ENCODE peak calls at places on chromosomes 12 and 14, in four cellular contexts. Z is CMK, E is G401, N is left lung. U is an unnamed sample.

GRCh38 chr12:108633534-108634224 is at the start of gene SELPLG:
- DNase-seq in Z (peak; percentile 94), E (no peak), N (peak; percentile 93), U (peak; percentile 73)

GRCh38 chr12:44847888-44848770 is 28.0 kb downstream of the NELL2 start:
- DNase-seq in Z (no peak), E (no peak), N (no peak), U (no peak)

GRCh38 chr12:3656946-3657622 is 95.8 kb downstream of the CRACR2A start:
- DNase-seq in Z (no peak), E (no peak), N (no peak), U (no peak)

GRCh38 chr12:117294206-117294605 is 67.2 kb downstream of the NOS1 start:
- DNase-seq in Z (no peak), E (no peak), N (no peak), U (no peak)

GRCh38 chr14:105192866-105193731 is 12.0 kb upstream of the NUDT14 start:
- DNase-seq in Z (no peak), E (no peak), N (no peak), U (no peak)

GRCh38 chr14:92615451-92615850 is 101.9 kb downstream of the RIN3 start:
- DNase-seq in Z (peak; percentile 21), E (no peak), N (no peak), U (no peak)

GRCh38 chr12:57616383-57617101 is 5.3 kb downstream of the ARHGEF25 start:
- DNase-seq in Z (no peak), E (no peak), N (no peak), U (no peak)

GRCh38 chr12:69966409-69966808 is 141.4 kb downstream of the MYRFL start:
- DNase-seq in Z (no peak), E (no peak), N (no peak), U (no peak)

GRCh38 chr12:80632835-80633234 is 74.6 kb upstream of the MYF6 start:
- DNase-seq in Z (no peak), E (no peak), N (no peak), U (peak; percentile 2)

GRCh38 chr12:124520258-124520657 is 47.2 kb downstream of the NCOR2 start:
- DNase-seq in Z (no peak), E (peak; percentile 86), N (peak; percentile 83), U (peak; percentile 95)

GRCh38 chr14:100106260-100106659 is 41.0 kb downstream of the EVL start:
- DNase-seq in Z (no peak), E (no peak), N (peak; percentile 35), U (no peak)

GRCh38 chr12:69935651-69936100 is 110.6 kb downstream of the MYRFL start:
- DNase-seq in Z (no peak), E (peak; percentile 95), N (no peak), U (no peak)

GRCh38 chr14:58639842-58640484 is 2.2 kb downstream of the DACT1 start:
- DNase-seq in Z (no peak), E (peak; percentile 95), N (no peak), U (peak; percentile 59)

GRCh38 chr12:124567035-124567672 is at the start of gene NCOR2:
- DNase-seq in Z (peak; percentile 61), E (no peak), N (no peak), U (peak; percentile 34)

GRCh38 chr12:30692470-30692869 is 3.2 kb downstream of the IPO8 start:
- DNase-seq in Z (no peak), E (no peak), N (no peak), U (peak; percentile 3)

GRCh38 chr12:132955094-132955932 is 793 bp downstream of the ZNF605 start:
- DNase-seq in Z (peak; percentile 17), E (peak; percentile 48), N (peak; percentile 53), U (peak; percentile 50)

GRCh38 chr14:22848391-22849164 is 12.2 kb downstream of the MMP14 start:
- DNase-seq in Z (no peak), E (no peak), N (peak; percentile 75), U (peak; percentile 35)

GRCh38 chr12:31035944-31036665 is 37.6 kb upstream of the DDX11 start:
- DNase-seq in Z (no peak), E (no peak), N (no peak), U (no peak)

GRCh38 chr12:97837401-97837800 is 374.8 kb downstream of the RMST start:
- DNase-seq in Z (no peak), E (no peak), N (no peak), U (peak; percentile 26)

GRCh38 chr12:30754383-30754749 is 385 bp downstream of the CAPRIN2 start:
- DNase-seq in Z (peak; percentile 5), E (no peak), N (no peak), U (no peak)

GRCh38 chr12:19287302-19287701 is 152.0 kb upstream of the AEBP2 start:
- DNase-seq in Z (no peak), E (no peak), N (no peak), U (no peak)

GRCh38 chr12:10557329-10557728 is 51.6 kb downstream of the EIF2S3B start:
- DNase-seq in Z (no peak), E (no peak), N (no peak), U (no peak)

GRCh38 chr14:68661226-68662225 is 131.3 kb downstream of the ZFP36L1 start:
- DNase-seq in Z (no peak), E (no peak), N (no peak), U (no peak)

GRCh38 chr12:27297576-27297975 is 35.1 kb upstream of the BMAL2 start:
- DNase-seq in Z (no peak), E (no peak), N (no peak), U (no peak)

GRCh38 chr14:50599700-50600444 is 39.9 kb downstream of the ATL1 start:
- DNase-seq in Z (no peak), E (peak; percentile 50), N (no peak), U (no peak)

GRCh38 chr14:53055003-53055402 is 98.1 kb downstream of the DDHD1 start:
- DNase-seq in Z (peak; percentile 7), E (peak; percentile 77), N (no peak), U (no peak)

GRCh38 chr14:29169408-29169807 is 402.8 kb downstream of the FOXG1 start:
- DNase-seq in Z (no peak), E (no peak), N (no peak), U (no peak)

GRCh38 chr12:10551375-10551774 is 45.7 kb downstream of the EIF2S3B start:
- DNase-seq in Z (no peak), E (no peak), N (no peak), U (no peak)

GRCh38 chr14:100475268-100475667 is 111.9 kb downstream of the BEGAIN start:
- DNase-seq in Z (no peak), E (no peak), N (no peak), U (no peak)

U was measured in thyroid gland.